ENCODE peak calls at places on chromosomes 4 and X, in four cellular contexts. One of them, this sample, is unnamed.

GRCh38 chrX:110086162-110086915 is 83.4 kb downstream of the TMEM164 start:
- DNase-seq in A172: peak; percentile 0
- DNase-seq in NCI-H1092 treated with DMSO at 0.1 percent for 48 hours: no peak
- DNase-seq in heart right ventricle: no peak
- DNase-seq in this sample: no peak

GRCh38 chr4:152680988-152681731 is 1.4 kb upstream of the TMEM154 start:
- DNase-seq in A172: peak; percentile 98
- DNase-seq in heart right ventricle: no peak
- DNase-seq in NCI-H1092 treated with DMSO at 0.1 percent for 48 hours: no peak
- DNase-seq in this sample: no peak

GRCh38 chrX:155027509-155028066 is 944 bp downstream of the FUNDC2 start:
- DNase-seq in A172: peak; percentile 55
- DNase-seq in NCI-H1092 treated with DMSO at 0.1 percent for 48 hours: peak; percentile 57
- DNase-seq in heart right ventricle: peak; percentile 27
- DNase-seq in this sample: no peak

GRCh38 chr4:80202784-80203553 is 5.7 kb downstream of the PRDM8 start:
- DNase-seq in A172: no peak
- DNase-seq in NCI-H1092 treated with DMSO at 0.1 percent for 48 hours: peak; percentile 51
- DNase-seq in heart right ventricle: no peak
- DNase-seq in this sample: no peak

GRCh38 chr4:107838763-107839162 is 14.0 kb downstream of the SGMS2 start:
- DNase-seq in NCI-H1092 treated with DMSO at 0.1 percent for 48 hours: no peak
- DNase-seq in A172: no peak
- DNase-seq in heart right ventricle: no peak
- DNase-seq in this sample: no peak

GRCh38 chr4:153831236-153831635 is 42.4 kb upstream of the SFRP2 start:
- DNase-seq in heart right ventricle: no peak
- DNase-seq in A172: no peak
- DNase-seq in NCI-H1092 treated with DMSO at 0.1 percent for 48 hours: no peak
- DNase-seq in this sample: no peak

GRCh38 chr4:187127456-187127855 is 403.8 kb upstream of the FAT1 start:
- DNase-seq in heart right ventricle: no peak
- DNase-seq in A172: peak; percentile 16
- DNase-seq in NCI-H1092 treated with DMSO at 0.1 percent for 48 hours: no peak
- DNase-seq in this sample: no peak

GRCh38 chrX:69759921-69760625 is 144.2 kb downstream of the EDA start:
- DNase-seq in NCI-H1092 treated with DMSO at 0.1 percent for 48 hours: no peak
- DNase-seq in heart right ventricle: no peak
- DNase-seq in A172: no peak
- DNase-seq in this sample: no peak

GRCh38 chr4:111281219-111281618 is 658.3 kb upstream of the PITX2 start:
- DNase-seq in A172: no peak
- DNase-seq in NCI-H1092 treated with DMSO at 0.1 percent for 48 hours: no peak
- DNase-seq in heart right ventricle: no peak
- DNase-seq in this sample: no peak

GRCh38 chr4:78056265-78057129 is 626 bp upstream of the FRAS1 start:
- DNase-seq in A172: peak; percentile 25
- DNase-seq in heart right ventricle: peak; percentile 84
- DNase-seq in NCI-H1092 treated with DMSO at 0.1 percent for 48 hours: peak; percentile 91
- DNase-seq in this sample: peak; percentile 81

GRCh38 chrX:131746491-131746968 is 202.7 kb downstream of the OR13H1 start:
- DNase-seq in A172: peak; percentile 60
- DNase-seq in NCI-H1092 treated with DMSO at 0.1 percent for 48 hours: peak; percentile 86
- DNase-seq in heart right ventricle: peak; percentile 8
- DNase-seq in this sample: peak; percentile 85

GRCh38 chr4:26826721-26827120 is 33.9 kb upstream of the STIM2 start:
- DNase-seq in NCI-H1092 treated with DMSO at 0.1 percent for 48 hours: no peak
- DNase-seq in heart right ventricle: peak; percentile 8
- DNase-seq in A172: no peak
- DNase-seq in this sample: peak; percentile 29

GRCh38 chr4:59247032-59247431 is 1953.1 kb upstream of the ADGRL3 start:
- DNase-seq in A172: no peak
- DNase-seq in heart right ventricle: no peak
- DNase-seq in NCI-H1092 treated with DMSO at 0.1 percent for 48 hours: peak; percentile 6
- DNase-seq in this sample: no peak

GRCh38 chr4:95614684-95615205 is 66.0 kb upstream of the UNC5C start:
- DNase-seq in heart right ventricle: no peak
- DNase-seq in NCI-H1092 treated with DMSO at 0.1 percent for 48 hours: no peak
- DNase-seq in A172: no peak
- DNase-seq in this sample: no peak

GRCh38 chr4:6915041-6916005 is 5.7 kb downstream of the TBC1D14 start:
- DNase-seq in heart right ventricle: no peak
- DNase-seq in A172: no peak
- DNase-seq in NCI-H1092 treated with DMSO at 0.1 percent for 48 hours: no peak
- DNase-seq in this sample: no peak

GRCh38 chr4:40377462-40378385 is 42.6 kb downstream of the CHRNA9 start:
- DNase-seq in A172: no peak
- DNase-seq in NCI-H1092 treated with DMSO at 0.1 percent for 48 hours: no peak
- DNase-seq in heart right ventricle: no peak
- DNase-seq in this sample: no peak

GRCh38 chr4:74158561-74159396 is 861 bp downstream of the MTHFD2L start:
- DNase-seq in NCI-H1092 treated with DMSO at 0.1 percent for 48 hours: peak; percentile 43
- DNase-seq in A172: no peak
- DNase-seq in heart right ventricle: no peak
- DNase-seq in this sample: no peak

GRCh38 chr4:90093526-90093925 is 33.7 kb upstream of the CCSER1 start:
- DNase-seq in heart right ventricle: no peak
- DNase-seq in A172: no peak
- DNase-seq in NCI-H1092 treated with DMSO at 0.1 percent for 48 hours: no peak
- DNase-seq in this sample: no peak

GRCh38 chr4:173590697-173591096 is 60.7 kb upstream of the HAND2 start:
- DNase-seq in A172: no peak
- DNase-seq in heart right ventricle: peak; percentile 40
- DNase-seq in NCI-H1092 treated with DMSO at 0.1 percent for 48 hours: no peak
- DNase-seq in this sample: no peak

GRCh38 chr4:137664416-137664815 is 132.1 kb upstream of the PCDH18 start:
- DNase-seq in heart right ventricle: no peak
- DNase-seq in A172: no peak
- DNase-seq in NCI-H1092 treated with DMSO at 0.1 percent for 48 hours: no peak
- DNase-seq in this sample: no peak

GRCh38 chr4:161498155-161498554 is 665.6 kb downstream of the FSTL5 start:
- DNase-seq in heart right ventricle: no peak
- DNase-seq in A172: no peak
- DNase-seq in NCI-H1092 treated with DMSO at 0.1 percent for 48 hours: no peak
- DNase-seq in this sample: no peak

GRCh38 chr4:120156115-120156718 is 89.6 kb upstream of the MAD2L1 start:
- DNase-seq in A172: peak; percentile 51
- DNase-seq in NCI-H1092 treated with DMSO at 0.1 percent for 48 hours: peak; percentile 29
- DNase-seq in heart right ventricle: peak; percentile 19
- DNase-seq in this sample: no peak

GRCh38 chr4:189202182-189202868 is 738.3 kb upstream of the FRG1 start:
- DNase-seq in A172: peak; percentile 55
- DNase-seq in NCI-H1092 treated with DMSO at 0.1 percent for 48 hours: peak; percentile 82
- DNase-seq in heart right ventricle: peak; percentile 44
- DNase-seq in this sample: peak; percentile 41

GRCh38 chrX:45851434-45851991 is 650.8 kb upstream of the DIPK2B start:
- DNase-seq in NCI-H1092 treated with DMSO at 0.1 percent for 48 hours: peak; percentile 46
- DNase-seq in A172: peak; percentile 44
- DNase-seq in heart right ventricle: peak; percentile 2
- DNase-seq in this sample: no peak

GRCh38 chrX:9466115-9466495 is 1.2 kb downstream of the TBL1X start:
- DNase-seq in heart right ventricle: peak; percentile 42
- DNase-seq in NCI-H1092 treated with DMSO at 0.1 percent for 48 hours: peak; percentile 38
- DNase-seq in A172: no peak
- DNase-seq in this sample: no peak

This sample was measured in lung.